ENCODE peak calls at places on chromosomes 6 and 20, in six cellular contexts. Y, T, S, B, K and G are unnamed samples.

GRCh38 chr6:7555671-7556070 is 14.2 kb downstream of the DSP start:
- DNase-seq in Y (no peak), T (no peak), S (no peak), B (no peak), K (no peak), G (no peak)

GRCh38 chr20:53202781-53203180 is 230.6 kb downstream of the TSHZ2 start:
- DNase-seq in Y (peak), T (no peak), S (no peak), B (no peak), K (no peak), G (no peak)

GRCh38 chr20:5061209-5061608 is 58.5 kb downstream of the PCNA start:
- DNase-seq in Y (peak), T (no peak), S (no peak), B (no peak), K (no peak), G (no peak)

GRCh38 chr20:31720486-31721407 is 1.9 kb downstream of the BCL2L1 start:
- DNase-seq in Y (no peak), T (no peak), S (peak), B (no peak), K (no peak), G (no peak)

GRCh38 chr20:37316116-37316774 is 26.8 kb downstream of the MANBAL start:
- DNase-seq in Y (no peak), T (no peak), S (peak), B (no peak), K (no peak), G (no peak)

GRCh38 chr6:41504526-41505021 is 41.6 kb upstream of the FOXP4 start:
- DNase-seq in Y (no peak), T (no peak), S (no peak), B (no peak), K (no peak), G (no peak)

GRCh38 chr20:32941155-32941885 is 62.9 kb downstream of the SUN5 start:
- DNase-seq in Y (no peak), T (no peak), S (no peak), B (no peak), K (no peak), G (no peak)

GRCh38 chr6:149884215-149884614 is 13.7 kb downstream of the RAET1E start:
- DNase-seq in Y (peak), T (no peak), S (no peak), B (no peak), K (no peak), G (no peak)

GRCh38 chr6:96631248-96631647 is 68.3 kb downstream of the FHL5 start:
- DNase-seq in Y (peak), T (no peak), S (no peak), B (no peak), K (no peak), G (no peak)

GRCh38 chr20:59194023-59194935 is 30.7 kb downstream of the ZNF831 start:
- DNase-seq in Y (no peak), T (no peak), S (no peak), B (no peak), K (no peak), G (no peak)

GRCh38 chr6:145903356-145904102 is 60.6 kb downstream of the SHPRH start:
- DNase-seq in Y (no peak), T (no peak), S (no peak), B (no peak), K (no peak), G (no peak)

GRCh38 chr6:2852514-2852855 is 10.8 kb upstream of the SERPINB1 start:
- DNase-seq in Y (no peak), T (no peak), S (no peak), B (no peak), K (no peak), G (no peak)

GRCh38 chr20:49970498-49970897 is 12.3 kb upstream of the SNAI1 start:
- DNase-seq in Y (no peak), T (no peak), S (no peak), B (no peak), K (no peak), G (no peak)

GRCh38 chr6:170057034-170057734 is 233.7 kb downstream of the DLL1 start:
- DNase-seq in Y (no peak), T (peak), S (no peak), B (no peak), K (no peak), G (no peak)

GRCh38 chr20:63151554-63152321 is 64.2 kb downstream of the YTHDF1 start:
- DNase-seq in Y (no peak), T (no peak), S (no peak), B (no peak), K (no peak), G (no peak)

GRCh38 chr20:38270869-38271608 is 10.5 kb upstream of the KIAA1755 start:
- DNase-seq in Y (peak), T (peak), S (no peak), B (peak), K (peak), G (no peak)

GRCh38 chr6:157755752-157756411 is 67.2 kb upstream of the SNX9 start:
- DNase-seq in Y (no peak), T (no peak), S (no peak), B (no peak), K (no peak), G (no peak)

GRCh38 chr20:49699200-49699992 is 14.3 kb downstream of the B4GALT5 start:
- DNase-seq in Y (peak), T (no peak), S (no peak), B (no peak), K (peak), G (no peak)

GRCh38 chr6:44131880-44132279 is 4.5 kb downstream of the TMEM63B start:
- DNase-seq in Y (no peak), T (no peak), S (no peak), B (no peak), K (no peak), G (no peak)

GRCh38 chr6:170100046-170100445 is 190.8 kb downstream of the DLL1 start:
- DNase-seq in Y (no peak), T (peak), S (no peak), B (peak), K (no peak), G (no peak)

GRCh38 chr6:37134622-37135191 is 35.2 kb upstream of the PIM1 start:
- DNase-seq in Y (peak), T (peak), S (no peak), B (peak), K (peak), G (no peak)

GRCh38 chr6:45305546-45305945 is 22.6 kb upstream of the RUNX2 start:
- DNase-seq in Y (peak), T (no peak), S (no peak), B (no peak), K (no peak), G (no peak)

GRCh38 chr6:80003841-80004198 is 629 bp upstream of the TTK start:
- DNase-seq in Y (peak), T (peak), S (no peak), B (peak), K (no peak), G (no peak)

GRCh38 chr20:50663095-50663821 is 28.1 kb downstream of the RIPOR3 start:
- DNase-seq in Y (peak), T (no peak), S (peak), B (no peak), K (no peak), G (no peak)

GRCh38 chr6:24329022-24329421 is 28.8 kb downstream of the DCDC2 start:
- DNase-seq in Y (no peak), T (no peak), S (no peak), B (no peak), K (no peak), G (no peak)

GRCh38 chr6:169164451-169164850 is 89.2 kb downstream of the THBS2 start:
- DNase-seq in Y (no peak), T (peak), S (no peak), B (no peak), K (no peak), G (no peak)

GRCh38 chr20:4957187-4957586 is 44.1 kb downstream of the SLC23A2 start:
- DNase-seq in Y (no peak), T (no peak), S (no peak), B (no peak), K (no peak), G (no peak)

GRCh38 chr6:9398794-9399373 is 963.5 kb upstream of the SLC35B3 start:
- DNase-seq in Y (no peak), T (no peak), S (no peak), B (no peak), K (no peak), G (no peak)

GRCh38 chr20:15699431-15700146 is 873.7 kb downstream of the KIF16B start:
- DNase-seq in Y (peak), T (no peak), S (peak), B (no peak), K (no peak), G (no peak)

GRCh38 chr20:35602851-35603495 is 12.7 kb upstream of the SPAG4 start:
- DNase-seq in Y (no peak), T (peak), S (no peak), B (no peak), K (no peak), G (no peak)

GRCh38 chr6:36533321-36533720 is 14.0 kb downstream of the STK38 start:
- DNase-seq in Y (no peak), T (no peak), S (no peak), B (no peak), K (no peak), G (no peak)

GRCh38 chr6:31528307-31528777 is 420 bp upstream of the MCCD1 start:
- DNase-seq in Y (no peak), T (no peak), S (no peak), B (no peak), K (no peak), G (no peak)

GRCh38 chr6:154222716-154223115 is 133.9 kb downstream of the IPCEF1 start:
- DNase-seq in Y (no peak), T (no peak), S (no peak), B (no peak), K (no peak), G (no peak)

GRCh38 chr6:17042422-17043147 is 59.3 kb upstream of the STMND1 start:
- DNase-seq in Y (peak), T (no peak), S (no peak), B (no peak), K (no peak), G (no peak)
- TF ChIP-seq CTCF in Y (peak), T (no peak), S (no peak), B (peak), K (peak), G (peak)

DNA sequence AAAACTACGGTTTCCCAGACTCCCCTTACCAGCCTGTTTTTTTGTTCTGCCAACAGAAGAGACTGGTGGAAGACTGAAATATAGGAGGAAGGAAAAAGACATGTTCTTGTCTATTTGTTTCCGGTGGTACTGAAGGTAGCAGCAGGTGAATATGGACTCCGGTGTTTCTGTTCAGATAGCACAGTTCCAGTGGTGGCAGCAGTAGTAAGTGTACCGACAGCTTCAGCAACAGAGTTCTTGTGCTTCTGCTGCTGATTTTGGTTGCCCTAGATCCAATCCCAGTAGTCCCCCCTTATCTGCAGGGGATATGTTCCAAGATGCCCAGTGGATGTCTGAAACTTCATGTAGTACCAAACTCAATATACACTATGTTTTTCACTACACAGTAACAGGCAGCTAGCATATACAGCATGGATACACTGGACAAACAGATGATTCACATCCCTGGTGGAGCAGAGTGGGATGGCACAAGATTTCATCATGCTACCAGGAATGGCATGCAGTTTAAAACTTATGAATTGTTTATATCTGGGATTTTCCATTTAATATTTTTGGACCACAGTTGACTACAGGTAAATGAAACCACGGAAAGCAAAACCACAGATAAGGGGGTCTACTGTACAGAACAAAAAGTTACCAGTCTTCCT is 301.8 kb downstream of the BTBD9 start:
- DNase-seq in Y (peak), T (no peak), S (no peak), B (no peak), K (peak), G (no peak)
- TF ChIP-seq CTCF in Y (peak), T (no peak), S (no peak), B (no peak), K (peak), G (peak)

DNA sequence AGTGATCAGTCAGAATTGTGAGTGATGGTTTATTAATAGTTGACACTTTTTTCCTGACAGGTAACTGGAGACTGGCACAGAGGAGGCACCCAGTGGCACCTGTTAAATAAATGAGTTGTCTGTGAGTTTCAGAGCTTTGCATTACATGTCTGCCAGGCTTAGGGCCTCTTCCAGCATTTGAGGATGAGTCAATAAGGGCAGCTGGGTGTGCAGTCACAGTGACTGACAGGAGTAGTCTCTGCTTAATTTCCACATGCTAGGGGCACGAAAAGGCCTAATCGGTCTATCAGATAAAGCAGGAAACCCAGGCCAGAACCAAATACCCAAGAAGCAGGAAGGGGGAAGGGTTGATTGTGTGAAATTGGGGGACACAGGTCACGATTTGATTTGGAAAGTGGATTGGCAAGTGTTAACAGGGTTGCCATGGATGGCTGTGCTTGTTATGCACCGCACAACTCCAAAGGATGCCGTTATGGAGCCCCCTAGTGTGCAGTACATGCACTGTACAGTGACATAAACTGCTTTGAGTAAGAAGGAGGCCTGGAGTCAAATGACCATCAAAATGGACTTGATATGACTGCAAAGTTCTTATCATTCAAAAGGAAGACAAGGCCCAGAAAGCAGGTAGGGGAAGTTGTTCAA is 111.9 kb upstream of the GGTLC1 start:
- DNase-seq in Y (peak), T (no peak), S (peak), B (peak), K (peak), G (peak)
- TF ChIP-seq CTCF in Y (peak), T (no peak), S (peak), B (peak), K (peak), G (peak)

DNA sequence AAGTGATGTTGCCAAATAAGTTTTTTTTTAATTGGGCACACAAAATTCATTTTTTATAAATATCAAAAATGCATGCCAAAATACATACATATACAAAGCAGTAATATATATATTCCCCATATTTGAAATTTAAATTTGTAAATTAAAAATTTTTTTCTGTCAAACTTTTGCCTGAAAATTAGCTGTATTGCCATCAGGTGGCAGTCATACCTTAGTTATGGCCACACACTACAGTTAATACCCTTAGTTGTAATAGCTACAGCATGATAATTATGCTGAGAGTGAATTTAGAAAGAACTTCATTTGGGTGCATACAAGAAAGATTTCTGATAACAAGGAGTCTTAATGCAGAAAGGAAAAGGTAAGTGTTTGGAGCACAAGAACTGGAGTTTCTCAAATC is 46.2 kb upstream of the SDHAF4 start:
- DNase-seq in Y (peak), T (no peak), S (peak), B (no peak), K (no peak), G (no peak)
- TF ChIP-seq CTCF in Y (peak), T (no peak), S (peak), B (no peak), K (peak), G (peak)

GRCh38 chr6:14765753-14766152 is 480.1 kb upstream of the JARID2 start:
- DNase-seq in Y (no peak), T (no peak), S (no peak), B (no peak), K (no peak), G (no peak)

GRCh38 chr6:14767176-14767575 is 478.7 kb upstream of the JARID2 start:
- DNase-seq in Y (no peak), T (no peak), S (no peak), B (no peak), K (no peak), G (no peak)

GRCh38 chr6:14765106-14765505 is 480.8 kb upstream of the JARID2 start:
- DNase-seq in Y (peak), T (no peak), S (no peak), B (no peak), K (no peak), G (no peak)

GRCh38 chr6:14763616-14764015 is 482.3 kb upstream of the JARID2 start:
- DNase-seq in Y (no peak), T (no peak), S (no peak), B (no peak), K (no peak), G (no peak)

DNA sequence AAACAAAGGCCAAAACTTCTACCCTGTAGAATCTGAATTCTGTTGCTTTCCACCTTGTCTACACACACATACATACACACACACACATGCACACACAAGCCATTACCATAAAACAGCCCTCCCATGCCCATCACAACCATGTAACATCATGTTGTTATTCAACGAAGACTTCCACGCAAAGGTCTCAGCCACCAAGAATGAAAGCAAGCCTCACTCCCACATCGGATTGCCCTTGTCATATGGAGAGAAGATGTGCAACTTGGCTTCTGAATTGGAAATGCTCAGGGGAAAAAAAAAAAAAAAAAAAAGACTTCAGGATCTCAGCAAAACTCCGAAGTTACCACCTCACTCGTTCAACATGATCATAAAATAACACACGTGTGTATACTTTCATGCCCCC is 479.3 kb upstream of the JARID2 start:
- DNase-seq in Y (no peak), T (no peak), S (no peak), B (no peak), K (no peak), G (no peak)
- TF ChIP-seq CTCF in Y (no peak), T (no peak), S (no peak), B (no peak), K (no peak), G (no peak)

DNA sequence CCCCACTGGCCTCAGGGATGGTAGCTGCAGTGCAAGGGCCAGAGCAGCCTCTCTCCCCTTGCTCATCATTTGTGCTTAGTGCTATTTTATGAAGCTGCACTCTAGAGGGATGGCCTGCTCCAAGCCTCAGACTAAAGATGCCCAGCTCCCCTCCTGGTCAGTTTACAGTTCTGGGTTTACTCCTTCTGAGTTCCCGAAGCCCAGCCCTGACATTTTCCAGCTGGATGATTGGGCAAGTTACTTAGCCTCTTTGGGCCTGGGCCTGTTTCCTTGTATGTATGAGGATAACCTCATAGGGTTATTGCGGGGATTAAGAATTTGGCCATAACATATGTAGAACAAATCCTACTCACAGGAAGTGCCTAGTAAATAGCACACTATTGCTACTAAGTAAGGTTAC is 31.8 kb upstream of the EMILIN3 start:
- DNase-seq in Y (no peak), T (peak), S (no peak), B (no peak), K (no peak), G (no peak)
- TF ChIP-seq CTCF in Y (no peak), T (no peak), S (no peak), B (no peak), K (no peak), G (no peak)

DNA sequence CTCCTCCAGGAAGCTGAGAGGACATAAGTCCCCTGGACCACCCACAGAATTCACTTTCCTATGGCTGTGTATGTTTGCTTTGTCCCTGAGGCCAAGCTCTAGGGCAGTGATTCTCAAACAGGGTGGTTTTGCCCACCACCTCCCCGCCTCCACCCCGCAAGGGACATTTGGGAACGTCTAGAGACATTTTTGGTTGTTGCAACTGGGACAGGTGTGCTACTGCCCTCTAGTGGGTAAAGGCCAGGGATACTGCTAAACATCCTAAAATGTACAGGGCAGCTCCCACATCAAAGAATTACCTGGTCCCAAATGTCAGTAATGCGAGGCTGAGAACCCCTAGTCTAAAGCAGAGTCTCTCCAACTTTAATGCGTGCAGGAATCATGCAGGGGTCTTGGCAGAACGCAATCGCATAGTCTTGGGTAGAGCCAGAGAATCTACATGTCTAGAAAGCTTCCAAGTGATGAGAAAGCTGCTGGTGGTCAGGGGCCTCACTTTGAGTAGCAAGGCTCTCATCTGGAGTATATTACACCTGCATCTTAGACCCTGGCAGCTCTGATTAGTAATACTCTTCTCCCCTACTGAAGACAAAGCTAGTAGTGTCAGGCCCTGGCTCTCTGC is 5.1 kb downstream of the KCNS1 start:
- DNase-seq in Y (peak), T (no peak), S (peak), B (no peak), K (no peak), G (peak)
- TF ChIP-seq CTCF in Y (peak), T (no peak), S (peak), B (peak), K (peak), G (peak)